ENCODE peak calls at places on chromosomes 6 and 20, in eight cellular contexts. M, G, I, R, A, O, V and J are unnamed samples.

GRCh38 chr6:16519265-16520242 is 241.7 kb downstream of the ATXN1 start:
- DNase-seq in M (no peak), G (no peak), I (no peak), R (peak; percentile 71), A (no peak), O (no peak), V (no peak), J (no peak)

GRCh38 chr6:125793863-125794262 is 3.1 kb downstream of the NCOA7 start:
- DNase-seq in M (no peak), G (no peak), I (no peak), R (no peak), A (no peak), O (no peak), V (no peak), J (no peak)

GRCh38 chr6:15751721-15752350 is 89.0 kb upstream of the DTNBP1 start:
- DNase-seq in M (no peak), G (no peak), I (no peak), R (no peak), A (no peak), O (no peak), V (no peak), J (no peak)

GRCh38 chr6:2877057-2877882 is 25.8 kb downstream of the SERPINB9 start:
- DNase-seq in M (peak; percentile 24), G (no peak), I (peak; percentile 92), R (peak; percentile 81), A (no peak), O (no peak), V (no peak), J (peak; percentile 94)

GRCh38 chr6:21666200-21666671 is 72.7 kb downstream of the SOX4 start:
- DNase-seq in M (no peak), G (peak; percentile 50), I (no peak), R (peak; percentile 90), A (no peak), O (no peak), V (peak; percentile 30), J (no peak)

GRCh38 chr6:28369463-28369862 is 19.7 kb downstream of the ZKSCAN3 start:
- DNase-seq in M (no peak), G (no peak), I (no peak), R (no peak), A (no peak), O (no peak), V (no peak), J (no peak)

GRCh38 chr6:7196019-7196402 is 88.2 kb downstream of the RREB1 start:
- DNase-seq in M (no peak), G (no peak), I (no peak), R (no peak), A (no peak), O (no peak), V (no peak), J (no peak)

GRCh38 chr6:15256538-15257222 is 10.8 kb downstream of the JARID2 start:
- DNase-seq in M (no peak), G (no peak), I (no peak), R (peak; percentile 45), A (no peak), O (no peak), V (no peak), J (no peak)

GRCh38 chr6:5960456-5960855 is 46.3 kb downstream of the NRN1 start:
- DNase-seq in M (no peak), G (no peak), I (no peak), R (no peak), A (no peak), O (no peak), V (no peak), J (no peak)

GRCh38 chr6:85544776-85545175 is 48.9 kb downstream of the SNX14 start:
- DNase-seq in M (peak; percentile 38), G (no peak), I (no peak), R (no peak), A (no peak), O (no peak), V (no peak), J (no peak)

GRCh38 chr6:113994934-113995342 is 24.0 kb upstream of the HDAC2 start:
- DNase-seq in M (peak; percentile 93), G (no peak), I (peak; percentile 88), R (peak; percentile 78), A (peak; percentile 88), O (peak; percentile 80), V (no peak), J (peak; percentile 86)

GRCh38 chr6:111347589-111347988 is 135.4 kb downstream of the REV3L start:
- DNase-seq in M (no peak), G (no peak), I (no peak), R (no peak), A (no peak), O (no peak), V (no peak), J (no peak)

GRCh38 chr6:112478036-112478435 is 130.9 kb downstream of the RFPL4B start:
- DNase-seq in M (no peak), G (no peak), I (no peak), R (no peak), A (no peak), O (no peak), V (no peak), J (no peak)

GRCh38 chr20:63361507-63362425 is 617 bp upstream of the CHRNA4 start:
- DNase-seq in M (no peak), G (peak; percentile 65), I (no peak), R (peak; percentile 77), A (no peak), O (no peak), V (no peak), J (no peak)

GRCh38 chr6:52335576-52335975 is 26.4 kb upstream of the PAQR8 start:
- DNase-seq in M (no peak), G (no peak), I (no peak), R (no peak), A (no peak), O (no peak), V (no peak), J (no peak)
- TF ChIP-seq CTCF in M (no peak), G (no peak), I (no peak), R (no peak), A (no peak), O (no peak), V (no peak), J (no peak)

DNA sequence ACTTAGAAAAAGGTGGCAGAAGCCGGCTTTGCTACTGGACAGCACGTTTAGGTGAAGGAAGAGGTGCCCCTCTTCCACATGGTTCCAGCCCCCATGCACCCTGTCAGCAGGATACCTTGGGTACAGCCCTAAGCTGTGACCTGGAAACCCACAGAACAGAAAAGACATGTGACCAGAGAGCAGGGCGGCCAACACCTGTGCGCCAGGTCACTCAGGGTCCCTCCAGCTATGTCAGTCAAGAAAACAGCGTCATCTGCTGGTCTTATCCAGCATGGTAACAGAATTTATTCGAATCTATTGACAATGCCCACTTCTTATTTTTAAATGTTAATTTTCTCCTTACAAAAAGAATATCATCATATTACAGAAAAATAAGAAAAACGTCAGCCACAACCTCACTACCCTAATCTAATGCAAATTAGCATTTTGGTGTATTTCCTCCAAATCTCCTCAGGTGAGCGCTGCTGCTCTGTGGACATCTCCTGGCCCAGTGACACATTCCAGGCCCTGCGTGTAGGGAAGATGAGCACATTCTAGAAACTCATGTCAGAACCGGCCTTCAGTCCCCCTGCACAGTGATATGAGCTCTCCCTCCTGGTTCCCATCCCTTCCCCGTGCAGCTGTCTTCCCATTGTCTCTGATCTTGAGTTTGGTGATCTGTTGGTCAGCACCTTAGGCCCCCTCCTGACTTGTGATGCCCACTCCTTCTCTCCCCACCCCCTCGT is 37.2 kb downstream of the GTF2H5 start:
- DNase-seq in M (no peak), G (no peak), I (no peak), R (peak; percentile 79), A (peak; percentile 8), O (no peak), V (no peak), J (no peak)
- TF ChIP-seq CTCF in M (peak; percentile 84), G (peak; percentile 39), I (peak; percentile 43), R (peak; percentile 94), A (peak; percentile 63), O (peak; percentile 41), V (no peak), J (peak; percentile 63)

GRCh38 chr6:136539967-136540366 is 10.3 kb downstream of the MAP7 start:
- DNase-seq in M (no peak), G (no peak), I (no peak), R (no peak), A (no peak), O (no peak), V (no peak), J (peak; percentile 68)

GRCh38 chr6:136541395-136541794 is 8.8 kb downstream of the MAP7 start:
- DNase-seq in M (no peak), G (no peak), I (no peak), R (no peak), A (no peak), O (no peak), V (no peak), J (no peak)

GRCh38 chr6:136535017-136535416 is 15.2 kb downstream of the MAP7 start:
- DNase-seq in M (no peak), G (no peak), I (no peak), R (peak; percentile 71), A (no peak), O (no peak), V (no peak), J (no peak)

GRCh38 chr6:136535880-136536620 is 14.2 kb downstream of the MAP7 start:
- DNase-seq in M (no peak), G (no peak), I (no peak), R (no peak), A (no peak), O (no peak), V (no peak), J (no peak)

GRCh38 chr6:136538836-136539235 is 11.4 kb downstream of the MAP7 start:
- DNase-seq in M (no peak), G (no peak), I (no peak), R (no peak), A (no peak), O (no peak), V (no peak), J (no peak)
- TF ChIP-seq CTCF in M (no peak), G (no peak), I (no peak), R (no peak), A (no peak), O (no peak), V (no peak), J (no peak)

GRCh38 chr6:135854799-135855198 is 3.3 kb downstream of the PDE7B start:
- DNase-seq in M (no peak), G (no peak), I (no peak), R (no peak), A (no peak), O (no peak), V (no peak), J (no peak)

GRCh38 chr6:135852775-135853174 is 1.3 kb downstream of the PDE7B start:
- DNase-seq in M (no peak), G (no peak), I (no peak), R (no peak), A (no peak), O (no peak), V (no peak), J (no peak)

GRCh38 chr6:135851442-135852271 is at the start of gene PDE7B:
- DNase-seq in M (peak; percentile 98), G (peak; percentile 86), I (peak; percentile 95), R (peak; percentile 85), A (no peak), O (peak; percentile 97), V (peak; percentile 70), J (peak; percentile 99)

GRCh38 chr6:135853986-135854385 is 2.5 kb downstream of the PDE7B start:
- DNase-seq in M (no peak), G (no peak), I (no peak), R (no peak), A (no peak), O (no peak), V (no peak), J (no peak)

DNA sequence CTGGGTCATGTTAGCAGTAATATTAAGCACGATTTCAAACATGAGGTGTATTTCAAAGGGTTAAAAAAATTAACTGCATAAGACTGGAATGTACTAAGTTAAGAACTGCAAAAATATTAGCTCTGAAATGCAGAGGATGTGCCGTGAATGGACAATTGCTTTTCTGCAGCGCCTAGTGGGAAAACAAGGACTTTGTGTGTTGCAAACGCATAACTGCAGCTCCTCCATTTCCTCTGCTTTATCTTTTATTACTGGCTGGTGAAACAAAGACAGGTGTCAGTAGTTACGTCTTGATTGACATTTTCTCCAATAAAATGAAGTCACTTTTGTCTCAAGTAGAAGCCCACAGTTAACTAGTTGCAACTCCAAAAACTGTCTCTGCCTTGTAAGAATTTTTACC is 1.7 kb downstream of the PDE7B start:
- DNase-seq in M (no peak), G (no peak), I (no peak), R (no peak), A (no peak), O (no peak), V (no peak), J (no peak)
- TF ChIP-seq CTCF in M (no peak), G (no peak), I (no peak), R (no peak), A (no peak), O (peak; percentile 25), V (no peak), J (no peak)